ENCODE peak calls at places on chromosomes 2 and 18, in eight cellular contexts. One of them, this sample, is unnamed.

GRCh38 chr2:177535968-177536514 is 143.5 kb downstream of the AGPS start:
- DNase-seq in hepatocyte: no peak
- DNase-seq in GM23248: no peak
- DNase-seq in MM.1S: no peak
- DNase-seq in Karpas-422: no peak
- DNase-seq in OCI-LY7: no peak
- DNase-seq in PC-9: no peak
- DNase-seq in GM23338: peak; percentile 13
- DNase-seq in this sample: no peak

GRCh38 chr2:212136216-212136795 is 402.3 kb downstream of the ERBB4 start:
- DNase-seq in GM23248: no peak
- DNase-seq in GM23338: no peak
- DNase-seq in Karpas-422: no peak
- DNase-seq in PC-9: no peak
- DNase-seq in MM.1S: no peak
- DNase-seq in OCI-LY7: no peak
- DNase-seq in hepatocyte: peak; percentile 5
- DNase-seq in this sample: no peak

GRCh38 chr2:12222561-12222960 is 476.1 kb downstream of the LPIN1 start:
- DNase-seq in PC-9: no peak
- DNase-seq in OCI-LY7: no peak
- DNase-seq in hepatocyte: no peak
- DNase-seq in GM23248: peak; percentile 14
- DNase-seq in GM23338: no peak
- DNase-seq in MM.1S: no peak
- DNase-seq in Karpas-422: no peak
- DNase-seq in this sample: no peak

GRCh38 chr2:167551411-167551810 is 663.1 kb downstream of the XIRP2 start:
- DNase-seq in MM.1S: no peak
- DNase-seq in Karpas-422: no peak
- DNase-seq in GM23248: no peak
- DNase-seq in GM23338: no peak
- DNase-seq in OCI-LY7: no peak
- DNase-seq in PC-9: no peak
- DNase-seq in hepatocyte: no peak
- DNase-seq in this sample: peak; percentile 62

GRCh38 chr2:166609183-166609959 is 115.3 kb upstream of the SCN7A start:
- DNase-seq in OCI-LY7: no peak
- DNase-seq in Karpas-422: no peak
- DNase-seq in MM.1S: no peak
- DNase-seq in PC-9: no peak
- DNase-seq in hepatocyte: peak; percentile 17
- DNase-seq in GM23338: peak; percentile 80
- DNase-seq in GM23248: no peak
- DNase-seq in this sample: no peak

GRCh38 chr18:3593904-3594759 is 144.2 kb downstream of the TGIF1 start:
- DNase-seq in hepatocyte: peak; percentile 92
- DNase-seq in GM23248: peak; percentile 97
- DNase-seq in MM.1S: peak; percentile 75
- DNase-seq in Karpas-422: peak; percentile 95
- DNase-seq in GM23338: peak; percentile 86
- DNase-seq in PC-9: peak; percentile 93
- DNase-seq in OCI-LY7: peak; percentile 97
- DNase-seq in this sample: peak; percentile 74

GRCh38 chr2:128354161-128354560 is 35.5 kb upstream of the HS6ST1 start:
- DNase-seq in GM23338: no peak
- DNase-seq in Karpas-422: no peak
- DNase-seq in hepatocyte: no peak
- DNase-seq in MM.1S: no peak
- DNase-seq in OCI-LY7: no peak
- DNase-seq in PC-9: no peak
- DNase-seq in GM23248: no peak
- DNase-seq in this sample: no peak

GRCh38 chr18:48950536-48951447 is at the start of gene SMAD7:
- DNase-seq in hepatocyte: peak; percentile 41
- DNase-seq in GM23338: no peak
- DNase-seq in GM23248: peak; percentile 64
- DNase-seq in OCI-LY7: peak; percentile 30
- DNase-seq in Karpas-422: peak; percentile 58
- DNase-seq in MM.1S: no peak
- DNase-seq in PC-9: no peak
- DNase-seq in this sample: peak; percentile 52

GRCh38 chr18:9630444-9630843 is 16.1 kb upstream of the PPP4R1 start:
- DNase-seq in GM23248: no peak
- DNase-seq in PC-9: no peak
- DNase-seq in Karpas-422: no peak
- DNase-seq in OCI-LY7: no peak
- DNase-seq in MM.1S: no peak
- DNase-seq in hepatocyte: no peak
- DNase-seq in GM23338: no peak
- DNase-seq in this sample: no peak

GRCh38 chr2:43217228-43218220 is 8.9 kb downstream of the ZFP36L2 start:
- DNase-seq in hepatocyte: peak; percentile 62
- DNase-seq in Karpas-422: no peak
- DNase-seq in OCI-LY7: peak; percentile 56
- DNase-seq in MM.1S: peak; percentile 65
- DNase-seq in GM23248: peak; percentile 25
- DNase-seq in GM23338: peak; percentile 97
- DNase-seq in PC-9: no peak
- DNase-seq in this sample: no peak

GRCh38 chr18:24063121-24063731 is 48.7 kb downstream of the TTC39C start:
- DNase-seq in Karpas-422: no peak
- DNase-seq in PC-9: no peak
- DNase-seq in OCI-LY7: no peak
- DNase-seq in GM23338: no peak
- DNase-seq in hepatocyte: no peak
- DNase-seq in MM.1S: no peak
- DNase-seq in GM23248: peak; percentile 66
- DNase-seq in this sample: no peak

GRCh38 chr2:218259099-218259921 is 1.5 kb upstream of the GPBAR1 start:
- DNase-seq in GM23248: peak; percentile 93
- DNase-seq in OCI-LY7: no peak
- DNase-seq in Karpas-422: no peak
- DNase-seq in GM23338: peak; percentile 24
- DNase-seq in PC-9: no peak
- DNase-seq in hepatocyte: peak; percentile 79
- DNase-seq in MM.1S: no peak
- DNase-seq in this sample: peak; percentile 81

GRCh38 chr18:49521251-49521650 is 34.2 kb upstream of the C18orf32 start:
- DNase-seq in MM.1S: no peak
- DNase-seq in GM23248: peak; percentile 11
- DNase-seq in OCI-LY7: no peak
- DNase-seq in PC-9: no peak
- DNase-seq in GM23338: peak; percentile 52
- DNase-seq in hepatocyte: no peak
- DNase-seq in Karpas-422: no peak
- DNase-seq in this sample: no peak

GRCh38 chr2:24456610-24457556 is 34.2 kb upstream of the NCOA1 start:
- DNase-seq in MM.1S: no peak
- DNase-seq in Karpas-422: no peak
- DNase-seq in PC-9: peak; percentile 44
- DNase-seq in GM23248: peak; percentile 92
- DNase-seq in OCI-LY7: no peak
- DNase-seq in hepatocyte: peak; percentile 69
- DNase-seq in GM23338: no peak
- DNase-seq in this sample: no peak

GRCh38 chr2:181812106-181812745 is 79.3 kb upstream of the ITPRID2 start:
- DNase-seq in GM23338: no peak
- DNase-seq in Karpas-422: no peak
- DNase-seq in GM23248: peak; percentile 36
- DNase-seq in PC-9: peak; percentile 85
- DNase-seq in MM.1S: no peak
- DNase-seq in hepatocyte: no peak
- DNase-seq in OCI-LY7: no peak
- DNase-seq in this sample: no peak

GRCh38 chr18:7577706-7578105 is 10.6 kb downstream of the PTPRM start:
- DNase-seq in GM23338: peak; percentile 88
- DNase-seq in Karpas-422: no peak
- DNase-seq in PC-9: no peak
- DNase-seq in MM.1S: no peak
- DNase-seq in GM23248: peak; percentile 68
- DNase-seq in OCI-LY7: no peak
- DNase-seq in hepatocyte: no peak
- DNase-seq in this sample: no peak

GRCh38 chr2:112646102-112646719 is 472 bp downstream of the SLC20A1 start:
- DNase-seq in hepatocyte: no peak
- DNase-seq in GM23248: peak; percentile 64
- DNase-seq in PC-9: no peak
- DNase-seq in GM23338: peak; percentile 32
- DNase-seq in OCI-LY7: peak; percentile 65
- DNase-seq in MM.1S: peak; percentile 55
- DNase-seq in Karpas-422: peak; percentile 79
- DNase-seq in this sample: peak; percentile 73

GRCh38 chr18:51196116-51196810 is 1.2 kb downstream of the MEX3C start:
- DNase-seq in GM23248: peak; percentile 69
- DNase-seq in GM23338: no peak
- DNase-seq in Karpas-422: peak; percentile 67
- DNase-seq in PC-9: no peak
- DNase-seq in MM.1S: peak; percentile 35
- DNase-seq in OCI-LY7: peak; percentile 31
- DNase-seq in hepatocyte: peak; percentile 46
- DNase-seq in this sample: no peak

GRCh38 chr2:239119346-239120126 is 271.7 kb downstream of the TWIST2 start:
- DNase-seq in Karpas-422: no peak
- DNase-seq in OCI-LY7: no peak
- DNase-seq in MM.1S: no peak
- DNase-seq in GM23248: no peak
- DNase-seq in GM23338: no peak
- DNase-seq in PC-9: no peak
- DNase-seq in hepatocyte: no peak
- DNase-seq in this sample: no peak
- H3K9me2 ChIP-seq in Karpas-422: no peaks in the 10 kb centered on the region
- H3K9me2 ChIP-seq in OCI-LY7: no peaks in the 10 kb centered on the region
- H3K9me2 ChIP-seq in MM.1S: no peaks in the 10 kb centered on the region
- H3K9me2 ChIP-seq in GM23248: no peaks in the 10 kb centered on the region
- H3K9me2 ChIP-seq in GM23338: no peaks in the 10 kb centered on the region
- H3K9me2 ChIP-seq in PC-9: no peaks in the 10 kb centered on the region
- H3K9me2 ChIP-seq in hepatocyte: no peaks in the 10 kb centered on the region
- H3K9me2 ChIP-seq in this sample: no peaks in the 10 kb centered on the region

GRCh38 chr2:193690572-193690971 is 1495.8 kb upstream of the TMEFF2 start:
- DNase-seq in MM.1S: no peak
- DNase-seq in GM23338: no peak
- DNase-seq in OCI-LY7: no peak
- DNase-seq in Karpas-422: no peak
- DNase-seq in hepatocyte: no peak
- DNase-seq in PC-9: no peak
- DNase-seq in GM23248: no peak
- DNase-seq in this sample: no peak

GRCh38 chr2:193695367-193695766 is 1500.6 kb upstream of the TMEFF2 start:
- DNase-seq in GM23248: peak; percentile 53
- DNase-seq in MM.1S: peak; percentile 34
- DNase-seq in GM23338: peak; percentile 38
- DNase-seq in OCI-LY7: peak; percentile 10
- DNase-seq in hepatocyte: peak; percentile 22
- DNase-seq in PC-9: no peak
- DNase-seq in Karpas-422: peak; percentile 58
- DNase-seq in this sample: peak; percentile 10
- H3K9me2 ChIP-seq in GM23248: no peaks in the 10 kb centered on the region
- H3K9me2 ChIP-seq in MM.1S: no peaks in the 10 kb centered on the region
- H3K9me2 ChIP-seq in GM23338: no peaks in the 10 kb centered on the region
- H3K9me2 ChIP-seq in OCI-LY7: no peaks in the 10 kb centered on the region
- H3K9me2 ChIP-seq in hepatocyte: no peaks in the 10 kb centered on the region
- H3K9me2 ChIP-seq in PC-9: no peaks in the 10 kb centered on the region
- H3K9me2 ChIP-seq in Karpas-422: no peaks in the 10 kb centered on the region
- H3K9me2 ChIP-seq in this sample: no peaks in the 10 kb centered on the region

GRCh38 chr18:13095466-13095865 is 104.3 kb downstream of the CEP192 start:
- DNase-seq in MM.1S: no peak
- DNase-seq in OCI-LY7: no peak
- DNase-seq in PC-9: no peak
- DNase-seq in Karpas-422: no peak
- DNase-seq in GM23248: no peak
- DNase-seq in GM23338: no peak
- DNase-seq in hepatocyte: no peak
- DNase-seq in this sample: no peak
- H3K9me2 ChIP-seq in MM.1S: no peaks in the 10 kb centered on the region
- H3K9me2 ChIP-seq in OCI-LY7: no peaks in the 10 kb centered on the region
- H3K9me2 ChIP-seq in PC-9: no peaks in the 10 kb centered on the region
- H3K9me2 ChIP-seq in Karpas-422: no peaks in the 10 kb centered on the region
- H3K9me2 ChIP-seq in GM23248: no peaks in the 10 kb centered on the region
- H3K9me2 ChIP-seq in GM23338: no peaks in the 10 kb centered on the region
- H3K9me2 ChIP-seq in hepatocyte: no peaks in the 10 kb centered on the region
- H3K9me2 ChIP-seq in this sample: no peaks in the 10 kb centered on the region

GRCh38 chr2:241842067-241842415 is 16.7 kb downstream of the PDCD1 start:
- DNase-seq in hepatocyte: no peak
- DNase-seq in MM.1S: no peak
- DNase-seq in OCI-LY7: no peak
- DNase-seq in GM23248: no peak
- DNase-seq in GM23338: no peak
- DNase-seq in PC-9: no peak
- DNase-seq in Karpas-422: no peak
- DNase-seq in this sample: no peak

GRCh38 chr2:241844066-241844728 is 14.5 kb downstream of the PDCD1 start:
- DNase-seq in PC-9: no peak
- DNase-seq in Karpas-422: no peak
- DNase-seq in GM23248: peak; percentile 86
- DNase-seq in OCI-LY7: no peak
- DNase-seq in GM23338: peak; percentile 73
- DNase-seq in MM.1S: peak; percentile 65
- DNase-seq in hepatocyte: peak; percentile 93
- DNase-seq in this sample: peak; percentile 87

GRCh38 chr2:241842620-241843211 is 16.0 kb downstream of the PDCD1 start:
- DNase-seq in GM23248: no peak
- DNase-seq in MM.1S: peak; percentile 45
- DNase-seq in hepatocyte: peak; percentile 24
- DNase-seq in OCI-LY7: no peak
- DNase-seq in PC-9: no peak
- DNase-seq in Karpas-422: no peak
- DNase-seq in GM23338: no peak
- DNase-seq in this sample: peak; percentile 28

GRCh38 chr2:241843321-241844065 is 15.2 kb downstream of the PDCD1 start:
- DNase-seq in hepatocyte: no peak
- DNase-seq in MM.1S: no peak
- DNase-seq in GM23248: no peak
- DNase-seq in PC-9: no peak
- DNase-seq in OCI-LY7: no peak
- DNase-seq in GM23338: no peak
- DNase-seq in Karpas-422: no peak
- DNase-seq in this sample: no peak

DNA sequence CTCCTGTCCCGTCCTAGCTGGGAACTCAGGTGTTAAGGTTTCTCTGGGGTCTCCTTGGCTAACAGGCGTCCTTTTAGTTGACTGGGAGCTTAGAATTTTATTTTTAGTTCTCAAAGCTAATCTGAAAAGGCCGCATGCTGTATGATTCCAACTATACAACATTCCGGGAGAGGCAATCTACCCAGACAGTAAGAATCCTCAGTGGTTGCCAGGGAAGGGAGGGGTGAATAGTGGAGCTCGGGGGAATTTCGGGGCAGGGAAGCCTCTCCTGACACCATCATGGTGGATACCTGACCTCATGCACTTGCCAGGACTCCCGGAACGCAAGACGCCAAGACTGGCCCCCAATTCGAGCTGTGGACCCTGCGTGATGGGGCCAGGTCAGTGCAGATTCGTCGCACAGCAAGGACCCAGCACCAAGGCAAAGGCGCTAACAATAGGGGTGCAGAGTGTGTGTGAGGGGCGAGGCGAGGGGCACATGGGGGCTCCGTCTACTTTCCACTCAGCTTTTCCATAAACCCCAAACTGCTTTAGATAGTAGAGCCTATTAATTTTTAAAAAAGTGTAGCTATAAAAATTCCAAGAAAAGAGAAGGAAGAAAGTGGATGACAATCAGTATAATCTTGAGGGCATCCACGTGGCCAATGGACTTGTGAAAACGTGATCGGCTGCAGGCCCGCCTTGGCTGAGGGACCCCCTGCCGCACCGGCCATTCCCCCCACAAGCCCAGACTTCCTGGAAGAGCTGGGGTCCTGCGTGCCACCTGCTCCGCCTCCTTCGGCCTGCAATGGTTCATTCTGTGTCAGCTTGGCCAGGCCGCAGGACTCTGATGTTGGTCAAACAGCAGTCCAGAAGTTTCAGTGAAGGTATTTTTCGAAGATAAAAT is 17.3 kb downstream of the PDCD1 start:
- DNase-seq in PC-9: no peak
- DNase-seq in OCI-LY7: no peak
- DNase-seq in hepatocyte: no peak
- DNase-seq in MM.1S: no peak
- DNase-seq in GM23338: no peak
- DNase-seq in Karpas-422: no peak
- DNase-seq in GM23248: no peak
- DNase-seq in this sample: no peak
- H3K9me2 ChIP-seq in PC-9: no peaks in the 10 kb centered on the region
- H3K9me2 ChIP-seq in OCI-LY7: no peaks in the 10 kb centered on the region
- H3K9me2 ChIP-seq in hepatocyte: no peaks in the 10 kb centered on the region
- H3K9me2 ChIP-seq in MM.1S: no peaks in the 10 kb centered on the region
- H3K9me2 ChIP-seq in GM23338: no peaks in the 10 kb centered on the region
- H3K9me2 ChIP-seq in Karpas-422: no peaks in the 10 kb centered on the region
- H3K9me2 ChIP-seq in GM23248: no peaks in the 10 kb centered on the region
- H3K9me2 ChIP-seq in this sample: no peaks in the 10 kb centered on the region